ENCODE peak calls at places on chromosome 15, in six cellular contexts. O is psoas muscle, I is endodermal cell, A is fibroblast of pulmonary artery, B is brain microvascular endothelial cell, E is colonic mucosa. M is an unnamed sample.

GRCh38 chr15:85515212-85515611 is 134.8 kb downstream of the AKAP13 start:
- DNase-seq in B (no peak), O (no peak), I (no peak), E (no peak), A (peak), M (no peak)

GRCh38 chr15:25862469-25863066 is 559 bp downstream of the ATP10A start:
- DNase-seq in A (peak), E (no peak), B (no peak), O (no peak), I (peak), M (no peak)

GRCh38 chr15:66862111-66862815 is 160.2 kb downstream of the SMAD6 start:
- DNase-seq in O (no peak), A (no peak), E (peak), B (no peak), I (peak), M (no peak)

GRCh38 chr15:78811825-78812183 is 540 bp upstream of the ADAMTS7 start:
- DNase-seq in O (peak), A (peak), B (no peak), I (no peak), E (no peak), M (no peak)

GRCh38 chr15:101121511-101122090 is 130.2 kb downstream of the CHSY1 start:
- DNase-seq in B (peak), A (peak), I (peak), O (peak), E (peak), M (no peak)

GRCh38 chr15:98123834-98124233 is 163.3 kb downstream of the ARRDC4 start:
- DNase-seq in I (no peak), A (no peak), O (no peak), E (no peak), B (no peak), M (no peak)

GRCh38 chr15:71237456-71238188 is 122.4 kb downstream of the THSD4 start:
- DNase-seq in I (no peak), A (peak), E (peak), B (peak), O (peak), M (peak)

GRCh38 chr15:38072507-38073277 is 138.3 kb downstream of the TMCO5A start:
- DNase-seq in I (peak), E (peak), O (peak), B (peak), A (peak), M (no peak)

GRCh38 chr15:63892794-63893441 is 59.2 kb upstream of the HERC1 start:
- DNase-seq in B (no peak), A (no peak), E (peak), I (no peak), O (no peak), M (no peak)

GRCh38 chr15:100334905-100335304 is 6.9 kb downstream of the ADAMTS17 start:
- DNase-seq in B (no peak), E (no peak), A (no peak), I (peak), O (no peak), M (no peak)

GRCh38 chr15:67124111-67124510 is 58.7 kb downstream of the SMAD3 start:
- DNase-seq in E (no peak), I (no peak), O (no peak), A (no peak), B (no peak), M (no peak)

GRCh38 chr15:88804257-88804656 is 1.0 kb downstream of the ACAN start:
- DNase-seq in A (no peak), O (no peak), I (no peak), E (no peak), B (no peak), M (no peak)

GRCh38 chr15:73959012-73959581 is 32.8 kb downstream of the LOXL1 start:
- DNase-seq in A (no peak), O (no peak), B (no peak), I (no peak), E (no peak), M (no peak)

GRCh38 chr15:89761009-89761831 is 10.2 kb upstream of the MESP1 start:
- DNase-seq in I (no peak), A (no peak), O (no peak), E (no peak), B (no peak), M (no peak)

GRCh38 chr15:28919679-28920655 is 34.2 kb downstream of the APBA2 start:
- DNase-seq in B (no peak), A (no peak), I (peak), O (no peak), E (no peak), M (no peak)

GRCh38 chr15:28917791-28918140 is 32.0 kb downstream of the APBA2 start:
- DNase-seq in I (no peak), A (no peak), O (no peak), B (no peak), E (no peak), M (no peak)

GRCh38 chr15:28919201-28919627 is 33.4 kb downstream of the APBA2 start:
- DNase-seq in B (no peak), E (no peak), I (peak), A (no peak), O (no peak), M (no peak)

GRCh38 chr15:28915935-28916334 is 30.2 kb downstream of the APBA2 start:
- DNase-seq in O (no peak), A (no peak), I (peak), E (no peak), B (no peak), M (no peak)

GRCh38 chr15:28918141-28918983 is 32.6 kb downstream of the APBA2 start:
- DNase-seq in B (no peak), A (peak), I (peak), E (no peak), O (no peak), M (no peak)
- TF ChIP-seq CTCF in B (peak), A (peak), I (peak), E (no peak), O (no peak), M (peak)

DNA sequence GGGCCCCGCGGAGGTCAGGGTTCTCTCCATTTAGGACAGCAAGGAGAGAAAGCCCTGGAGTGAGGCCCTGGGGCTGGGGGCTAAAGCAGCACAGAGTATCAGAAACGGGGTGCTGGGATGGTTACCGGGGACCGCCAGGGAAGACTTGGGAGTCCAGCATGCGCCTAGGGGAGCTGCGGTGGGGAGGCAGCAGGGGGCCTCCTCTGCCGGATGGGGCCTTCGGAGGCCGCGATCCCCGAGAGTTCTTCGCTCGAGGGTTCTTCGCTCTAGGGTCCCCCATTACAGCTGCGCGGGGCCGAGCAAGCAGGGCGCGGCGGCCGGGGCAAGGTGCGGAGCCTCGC is 515 bp upstream of the APBA2 start:
- DNase-seq in I (no peak), O (no peak), E (no peak), B (no peak), A (no peak), M (no peak)
- H3K4me3 ChIP-seq in I (peak), O (peak), E (peak), B (peak), A (peak), M (peak)

DNA sequence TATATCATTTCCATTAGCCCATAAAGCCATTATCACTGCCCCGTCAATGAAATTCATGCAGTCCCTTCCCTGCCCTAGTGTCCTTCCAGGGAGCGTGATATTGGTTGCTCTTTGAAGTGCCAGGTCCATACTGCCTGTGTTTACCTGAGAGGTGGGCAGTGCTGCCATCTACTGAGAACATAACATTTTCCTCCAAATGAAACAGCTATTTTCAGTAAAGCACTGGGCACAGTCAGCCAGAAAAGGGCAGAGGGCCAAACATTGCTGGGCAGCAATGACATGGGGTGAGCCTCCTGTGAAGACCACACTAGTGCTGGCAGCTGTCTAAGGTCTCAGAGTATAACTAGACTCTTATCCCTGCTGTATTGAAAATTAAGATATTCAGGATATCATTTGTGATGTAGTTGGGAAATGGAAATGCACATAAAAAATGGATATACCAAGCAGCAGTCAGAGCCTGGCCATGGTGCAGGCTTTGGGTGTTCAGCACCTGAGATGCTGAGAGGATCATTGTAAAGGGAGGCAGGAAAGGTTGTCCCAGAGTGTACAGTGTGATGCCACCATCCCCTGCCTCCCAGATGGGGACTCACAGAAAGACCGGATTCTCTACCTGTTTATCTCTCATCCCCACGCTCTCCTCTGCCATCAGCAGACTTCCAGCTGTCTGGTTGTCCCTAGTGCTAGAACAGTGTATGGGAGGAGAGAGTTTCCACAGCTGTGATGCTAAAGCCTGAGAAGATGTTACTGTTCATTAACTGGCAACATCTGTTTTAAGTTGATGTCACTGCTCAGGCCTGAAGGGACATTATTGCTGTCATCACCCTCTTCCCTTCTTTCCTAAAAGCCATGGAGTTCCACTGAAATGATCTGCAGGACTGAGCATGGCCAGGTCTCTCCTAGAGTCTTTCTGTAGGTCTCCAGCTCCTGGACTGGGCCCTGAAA is 108.8 kb downstream of the ARNT2 start:
- DNase-seq in E (no peak), O (no peak), A (peak), B (no peak), I (no peak), M (no peak)
- TF ChIP-seq CTCF in E (no peak), O (no peak), A (peak), B (peak), I (peak), M (peak)

DNA sequence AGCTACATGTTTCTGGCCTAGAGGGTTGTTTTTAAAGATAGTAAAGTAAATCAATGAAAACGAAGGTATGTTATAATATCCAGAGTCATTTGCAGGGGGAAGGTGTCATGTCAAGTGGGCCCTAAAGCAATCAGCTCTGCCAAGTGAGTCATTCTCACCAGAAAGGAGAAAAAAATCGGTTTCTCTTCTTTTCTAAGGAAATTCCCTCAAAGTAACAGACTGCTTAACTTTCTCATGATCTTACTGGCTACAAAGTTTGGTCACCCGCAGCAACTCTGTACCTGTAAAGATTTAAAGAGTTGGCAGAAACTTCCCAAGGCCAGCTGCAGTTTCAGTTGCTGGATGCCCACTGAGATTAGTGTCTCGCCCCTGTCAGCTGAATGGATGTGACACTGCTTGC is 5.5 kb upstream of the FSIP1 start:
- DNase-seq in E (no peak), I (no peak), B (no peak), O (no peak), A (peak), M (no peak)
- H3K4me3 ChIP-seq in E (no peak), I (no peak), B (no peak), O (no peak), A (no peak), M (no peak)

GRCh38 chr15:50871832-50872231 is 36.7 kb upstream of the AP4E1 start:
- DNase-seq in E (no peak), A (no peak), O (no peak), B (no peak), I (no peak), M (no peak)

GRCh38 chr15:50872832-50873231 is 35.7 kb upstream of the AP4E1 start:
- DNase-seq in E (no peak), O (no peak), A (no peak), B (no peak), I (no peak), M (no peak)

GRCh38 chr15:50876989-50877360 is 31.5 kb upstream of the AP4E1 start:
- DNase-seq in O (peak), B (peak), A (peak), I (peak), E (peak), M (peak)

GRCh38 chr15:50876260-50876988 is 32.1 kb upstream of the AP4E1 start:
- DNase-seq in E (peak), A (no peak), I (no peak), B (no peak), O (no peak), M (no peak)

DNA sequence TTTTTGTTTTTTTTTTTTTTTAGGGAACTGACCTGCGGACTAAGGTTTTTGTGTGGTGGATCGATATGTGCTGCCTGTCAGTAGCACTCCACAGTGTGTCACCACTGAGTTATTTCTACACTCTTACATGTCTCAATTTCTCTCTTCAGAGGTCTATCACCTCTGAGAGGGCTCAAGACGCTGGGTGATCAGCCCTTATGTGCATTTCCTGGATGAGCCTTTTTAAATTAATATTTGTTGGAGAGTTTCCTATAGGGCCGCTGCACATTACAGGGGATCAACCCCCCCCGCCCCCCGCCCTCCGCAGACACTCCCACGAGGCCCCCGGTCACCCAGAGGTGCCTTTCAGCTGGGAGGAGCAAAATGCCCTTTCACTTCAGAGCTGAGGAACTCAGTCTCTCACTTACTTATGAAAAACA is 34.5 kb upstream of the AP4E1 start:
- DNase-seq in A (no peak), O (no peak), I (no peak), B (no peak), E (no peak), M (no peak)
- TF ChIP-seq CTCF in A (no peak), O (no peak), I (peak), B (peak), E (no peak), M (peak)

DNA sequence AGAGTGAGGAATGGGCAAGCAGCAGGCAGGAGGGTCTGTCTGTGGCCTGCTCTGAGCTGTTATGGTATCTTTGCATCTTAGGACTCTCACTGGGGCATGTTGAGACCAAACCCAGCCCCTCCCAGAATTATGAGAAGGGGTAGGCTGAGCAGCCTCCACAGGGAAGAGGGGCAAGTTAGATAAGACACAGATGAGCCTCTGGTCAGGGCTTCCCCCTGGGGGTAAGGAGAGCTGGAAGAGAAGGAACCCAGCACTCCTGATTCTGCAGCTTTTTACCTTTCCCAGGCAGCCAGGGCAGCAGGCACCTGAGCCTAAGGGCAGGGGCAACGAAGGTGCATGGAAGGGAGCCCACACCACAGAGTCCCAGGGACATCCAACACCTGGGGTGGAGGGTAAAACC is 19.3 kb downstream of the DUOX1 start:
- DNase-seq in O (no peak), E (no peak), B (no peak), A (no peak), I (no peak), M (no peak)
- H3K4me3 ChIP-seq in O (no peak), E (no peak), B (no peak), A (no peak), I (no peak), M (no peak)

DNA sequence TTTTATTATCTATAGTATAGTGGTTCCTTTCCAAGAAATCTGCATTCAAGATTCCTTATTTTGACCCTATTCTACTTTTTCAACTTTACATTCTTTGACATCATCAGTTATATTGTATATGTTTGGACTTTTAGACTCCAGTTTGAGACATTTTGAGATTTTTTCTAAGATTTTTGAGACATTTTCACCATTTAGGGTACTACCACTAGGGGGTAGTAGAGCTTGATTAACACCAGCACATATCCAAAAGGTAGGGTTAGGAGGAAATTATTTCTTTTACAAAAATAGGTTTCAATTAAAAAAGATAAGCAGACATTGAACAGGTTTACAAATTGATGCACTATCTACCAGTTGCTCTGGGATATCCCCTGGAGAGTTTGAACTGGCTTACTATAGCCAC is 262.5 kb downstream of the SCAPER start:
- DNase-seq in O (no peak), E (no peak), A (peak), B (no peak), I (no peak), M (no peak)
- TF ChIP-seq CTCF in O (peak), E (peak), A (peak), B (peak), I (peak), M (peak)

DNA sequence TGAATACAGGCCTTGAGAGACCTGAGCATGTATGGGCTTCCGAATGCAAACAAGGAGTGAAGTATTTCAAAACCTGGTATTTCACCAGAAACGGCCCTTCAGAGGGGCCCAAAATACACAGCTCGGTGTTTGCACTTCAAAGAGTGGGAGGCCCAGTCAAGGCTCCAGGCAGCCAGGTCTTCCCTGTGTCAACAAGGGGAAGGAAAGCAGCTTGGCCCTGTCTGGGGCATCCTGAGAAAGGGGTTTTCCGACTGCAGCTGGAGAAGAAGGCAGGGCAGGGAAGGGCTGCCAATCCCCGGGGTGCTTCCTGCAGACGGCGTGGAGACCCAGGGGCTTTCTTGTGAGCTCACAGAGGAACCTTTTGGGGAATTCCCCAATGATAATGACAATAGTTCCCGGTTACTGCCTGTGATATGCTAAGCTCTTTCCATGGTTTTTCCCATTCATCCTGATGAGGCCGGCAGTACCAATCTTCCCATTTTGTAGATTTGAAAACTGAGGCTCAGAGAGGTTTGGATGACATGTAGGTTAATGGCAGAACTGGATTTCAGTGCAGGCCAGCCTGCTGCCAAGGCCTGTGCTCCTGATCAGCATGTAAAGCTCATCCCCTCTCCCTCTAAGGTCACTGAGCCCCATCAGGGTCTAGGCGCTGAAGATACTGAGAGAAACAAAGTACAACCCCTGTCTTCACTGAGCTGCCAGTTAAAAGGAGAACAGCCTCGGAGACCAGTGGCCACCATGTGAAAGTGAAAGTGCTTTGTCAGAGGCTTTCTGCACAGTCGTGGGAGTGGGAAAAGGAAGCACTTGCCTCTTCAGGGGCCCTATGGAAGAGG is 43.0 kb upstream of the TLE3 start:
- DNase-seq in E (no peak), I (peak), B (peak), A (peak), O (no peak), M (no peak)
- H3K4me3 ChIP-seq in E (no peak), I (no peak), B (no peak), A (no peak), O (no peak), M (no peak)